ENCODE peak calls at places on chromosomes 3 and 15, in four cellular contexts. L is Panc1, X is HepG2, R is HCT116. T is an unnamed sample.

GRCh38 chr3:129553771-129554170 is 10.8 kb downstream of the H1-8 start:
- ATAC-seq in L (no peak), X (peak; percentile 6), R (peak; percentile 59), T (no peak)

GRCh38 chr15:90004671-90005070 is 3.5 kb downstream of the ZNF710 start:
- ATAC-seq in X (peak; percentile 9), L (no peak), R (no peak), T (peak; percentile 46)

GRCh38 chr15:41281236-41281635 is 50.2 kb downstream of the CHP1 start:
- ATAC-seq in X (no peak), L (no peak), R (no peak), T (no peak)

GRCh38 chr15:87619161-87619960 is 637.2 kb downstream of the NTRK3 start:
- ATAC-seq in L (no peak), R (no peak), X (no peak), T (peak; percentile 77)

GRCh38 chr15:91911878-91912277 is 58.4 kb downstream of the SLCO3A1 start:
- ATAC-seq in X (no peak), R (no peak), L (no peak), T (no peak)

GRCh38 chr3:40864915-40865314 is 334.4 kb upstream of the CTNNB1 start:
- ATAC-seq in X (no peak), R (no peak), L (no peak), T (no peak)

GRCh38 chr3:5787863-5788488 is 600.5 kb downstream of the EDEM1 start:
- ATAC-seq in L (no peak), X (peak; percentile 51), R (peak; percentile 47), T (peak; percentile 48)

GRCh38 chr15:25944386-25944785 is 81.3 kb upstream of the ATP10A start:
- ATAC-seq in X (peak; percentile 56), R (no peak), L (no peak), T (no peak)

GRCh38 chr3:133953297-133953696 is 57.6 kb upstream of the RAB6B start:
- ATAC-seq in X (no peak), L (no peak), R (no peak), T (no peak)

GRCh38 chr3:69260216-69260787 is 125.6 kb downstream of the FRMD4B start:
- ATAC-seq in R (no peak), L (no peak), X (no peak), T (no peak)

GRCh38 chr3:133753779-133754164 is 7.6 kb downstream of the TF start:
- ATAC-seq in L (peak; percentile 33), X (no peak), R (no peak), T (no peak)

GRCh38 chr15:68637755-68638405 is 59.1 kb downstream of the CORO2B start:
- ATAC-seq in R (no peak), X (no peak), L (no peak), T (peak; percentile 86)

GRCh38 chr15:68806220-68807105 is 14.2 kb downstream of the ANP32A start:
- ATAC-seq in R (no peak), X (peak; percentile 33), L (peak; percentile 64), T (no peak)

GRCh38 chr3:162704238-162704637 is 1207.6 kb downstream of the OTOL1 start:
- ATAC-seq in R (no peak), X (no peak), L (no peak), T (no peak)

GRCh38 chr3:43224405-43225073 is 61.8 kb upstream of the SNRK start:
- ATAC-seq in L (no peak), X (no peak), R (no peak), T (no peak)

GRCh38 chr15:52728899-52729298 is 49.7 kb upstream of the ATOSA start:
- ATAC-seq in X (no peak), R (no peak), L (no peak), T (no peak)

GRCh38 chr15:60582370-60583036 is 103.6 kb upstream of the ICE2 start:
- ATAC-seq in X (no peak), L (no peak), R (no peak), T (no peak)

GRCh38 chr3:143755978-143756377 is 92.3 kb downstream of the SLC9A9 start:
- ATAC-seq in X (no peak), R (no peak), L (no peak), T (no peak)

GRCh38 chr15:42863572-42864239 is 56.9 kb downstream of the TTBK2 start:
- ATAC-seq in R (no peak), X (no peak), L (no peak), T (no peak)

GRCh38 chr3:191775451-191776233 is 314.7 kb downstream of the PYDC2 start:
- ATAC-seq in R (no peak), X (no peak), L (no peak), T (no peak)

GRCh38 chr15:29687939-29688884 is 134.1 kb downstream of the TJP1 start:
- ATAC-seq in L (no peak), X (peak; percentile 7), R (no peak), T (no peak)

GRCh38 chr15:27899583-27900295 is 199.4 kb downstream of the OCA2 start:
- ATAC-seq in R (no peak), L (no peak), X (no peak), T (no peak)

GRCh38 chr15:39235084-39235795 is 345.6 kb upstream of the THBS1 start:
- ATAC-seq in L (no peak), R (no peak), X (no peak), T (no peak)

GRCh38 chr15:80893777-80894176 is 95.8 kb downstream of the MESD start:
- ATAC-seq in L (no peak), X (no peak), R (no peak), T (no peak)

GRCh38 chr3:129087138-129087702 is 26.6 kb downstream of the GP9 start:
- ATAC-seq in R (no peak), X (peak; percentile 5), L (no peak), T (peak; percentile 72)

GRCh38 chr3:10438902-10439610 is 66.3 kb downstream of the ATP2B2 start:
- ATAC-seq in L (no peak), X (no peak), R (no peak), T (no peak)

GRCh38 chr3:72161870-72162617 is 377.1 kb upstream of the PROK2 start:
- ATAC-seq in L (no peak), R (no peak), X (no peak), T (peak; percentile 30)

GRCh38 chr3:36730965-36731364 is 33.4 kb downstream of the DCLK3 start:
- ATAC-seq in L (no peak), X (no peak), R (no peak), T (no peak)

GRCh38 chr3:32841341-32841740 is 23.5 kb downstream of the TRIM71 start:
- ATAC-seq in L (no peak), X (no peak), R (no peak), T (no peak)

GRCh38 chr3:50649451-50649931 is 25.2 kb upstream of the DOCK3 start:
- ATAC-seq in L (no peak), R (no peak), X (no peak), T (no peak)

GRCh38 chr3:50645378-50645777 is 28.4 kb downstream of the MAPKAPK3 start:
- ATAC-seq in L (no peak), R (no peak), X (no peak), T (no peak)

GRCh38 chr3:50650018-50650417 is 24.7 kb upstream of the DOCK3 start:
- ATAC-seq in L (no peak), R (no peak), X (no peak), T (no peak)

GRCh38 chr3:50648944-50649343 is 25.8 kb upstream of the DOCK3 start:
- ATAC-seq in R (no peak), X (no peak), L (no peak), T (no peak)

DNA sequence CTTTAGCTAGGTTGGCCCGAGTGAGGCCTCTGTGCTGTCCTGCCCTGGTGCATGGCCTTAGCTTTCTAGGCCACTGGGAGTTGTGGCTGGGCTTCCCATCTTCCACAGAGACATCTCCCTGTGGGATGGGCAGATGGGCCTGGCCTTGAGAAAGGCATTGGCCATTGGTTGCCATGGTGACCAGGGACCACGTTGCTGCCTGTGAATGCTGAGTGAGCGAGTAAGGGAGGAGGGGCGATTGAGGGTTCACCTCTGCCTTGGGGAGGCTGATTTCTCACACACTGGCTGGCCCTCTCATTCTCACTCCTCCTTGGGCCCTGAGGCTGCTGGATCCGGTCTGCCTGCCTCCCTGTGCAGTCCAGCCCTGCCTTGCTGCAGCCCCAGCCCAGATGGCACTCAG is 26.4 kb upstream of the DOCK3 start:
- ATAC-seq in R (no peak), L (no peak), X (no peak), T (no peak)
- TF ChIP-seq POLR2AphosphoS5 in R (no peak), L (no peak), X (no peak), T (no peak)

GRCh38 chr3:16514799-16515353 is 1.4 kb upstream of the RFTN1 start:
- ATAC-seq in R (no peak), L (no peak), X (no peak), T (no peak)

GRCh38 chr3:16516695-16517481 is 3.4 kb upstream of the RFTN1 start:
- ATAC-seq in L (no peak), R (peak; percentile 36), X (peak; percentile 80), T (peak; percentile 32)

GRCh38 chr3:16514021-16514700 is 662 bp upstream of the RFTN1 start:
- ATAC-seq in X (no peak), L (no peak), R (no peak), T (no peak)

GRCh38 chr3:16513141-16514020 is at the start of gene RFTN1:
- ATAC-seq in L (peak; percentile 73), R (peak; percentile 77), X (peak; percentile 59), T (peak; percentile 59)

DNA sequence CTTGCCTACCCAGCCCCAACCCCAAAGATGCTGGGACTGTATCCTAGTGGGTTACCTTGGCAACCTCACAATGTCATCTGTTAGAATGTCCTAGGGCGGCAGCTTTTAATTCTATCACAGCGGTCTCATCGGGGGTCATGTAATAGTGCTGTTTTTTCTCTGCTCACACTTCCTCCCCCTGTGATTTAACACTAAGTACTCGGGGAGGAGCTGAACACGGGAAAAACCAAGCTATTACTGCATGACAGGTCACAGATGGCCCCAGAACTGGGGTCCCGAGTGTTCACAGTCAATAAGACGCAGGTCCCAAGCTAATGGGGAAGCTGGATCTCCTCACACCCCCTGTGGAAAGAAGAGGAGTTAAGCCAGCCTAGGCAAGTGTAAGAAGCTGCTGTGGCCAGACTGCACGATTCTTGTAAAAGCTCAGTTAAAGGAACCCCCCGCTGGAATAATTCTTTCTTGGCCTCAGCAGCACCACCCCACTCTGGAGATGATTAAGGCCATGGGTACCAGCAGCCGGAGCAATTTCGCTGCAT is 2.5 kb upstream of the RFTN1 start:
- ATAC-seq in R (no peak), X (no peak), L (no peak), T (no peak)
- TF ChIP-seq POLR2AphosphoS5 in R (no peak), X (no peak), L (no peak), T (no peak)

DNA sequence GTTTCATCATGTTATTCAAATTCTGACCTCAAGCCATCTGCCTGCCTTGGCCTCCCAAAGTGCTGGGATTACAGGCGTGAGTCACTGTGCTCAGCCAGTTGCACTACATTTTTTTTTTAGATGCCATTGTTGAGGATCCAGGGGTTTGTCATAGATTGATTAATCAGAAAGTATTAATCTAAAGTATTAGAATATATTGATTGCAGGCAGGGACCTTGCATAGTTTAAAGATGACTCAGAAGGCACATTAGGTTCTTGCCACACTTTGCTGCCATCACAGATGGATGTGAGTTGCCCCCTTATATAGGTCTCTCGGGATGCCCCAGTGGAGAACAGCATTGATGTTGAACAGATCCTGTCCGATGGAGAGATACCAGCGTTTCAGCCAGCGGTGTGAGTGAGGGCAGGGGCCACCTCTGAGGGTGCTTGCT is 41.1 kb downstream of the IGF1R start:
- ATAC-seq in X (no peak), R (peak; percentile 52), L (no peak), T (peak; percentile 54)
- TF ChIP-seq POLR2AphosphoS5 in X (no peak), R (no peak), L (no peak), T (no peak)

GRCh38 chr3:31815631-31816440 is 165.2 kb downstream of the OSBPL10 start:
- ATAC-seq in R (no peak), X (peak; percentile 50), L (no peak), T (no peak)

GRCh38 chr3:31813197-31813596 is 167.9 kb downstream of the OSBPL10 start:
- ATAC-seq in X (no peak), R (no peak), L (no peak), T (no peak)

GRCh38 chr3:31810991-31811433 is 170.1 kb downstream of the OSBPL10 start:
- ATAC-seq in L (no peak), X (no peak), R (no peak), T (no peak)

GRCh38 chr3:31815006-31815405 is 166.1 kb downstream of the OSBPL10 start:
- ATAC-seq in L (no peak), X (no peak), R (no peak), T (no peak)

GRCh38 chr3:31813686-31814085 is 167.4 kb downstream of the OSBPL10 start:
- ATAC-seq in X (no peak), L (no peak), R (no peak), T (no peak)
- TF ChIP-seq POLR2AphosphoS5 in X (no peak), L (no peak), R (no peak), T (no peak)

T was measured in gastroesophageal sphincter.